ENCODE peak calls at places on chromosomes 13 and 19, in four cellular contexts. Y is body of pancreas, V is mesendoderm, K is upper lobe of left lung. O is an unnamed sample. For H3K27me3 and H3K4me1, the result is how much of the 10 kb centered on the place peaks cover.

GRCh38 chr19:1871630-1872029 is 8.3 kb upstream of the KLF16 start:
- DNase-seq in Y (no peak), V (no peak), K (no peak), O (no peak)

GRCh38 chr13:46077260-46077659 is 24.7 kb upstream of the ZC3H13 start:
- DNase-seq in Y (no peak), V (no peak), K (no peak), O (no peak)

GRCh38 chr13:114043421-114044053 is 69.7 kb upstream of the C13orf46 start:
- DNase-seq in Y (peak), V (peak), K (peak), O (no peak)

GRCh38 chr13:103282571-103283450 is 216.6 kb upstream of the SLC10A2 start:
- DNase-seq in Y (no peak), V (peak), K (no peak), O (no peak)

GRCh38 chr19:12778020-12778904 is 2.9 kb upstream of the HOOK2 start:
- DNase-seq in Y (peak), V (peak), K (peak), O (peak)

GRCh38 chr13:20499986-20500385 is 25.7 kb downstream of the CRYL1 start:
- DNase-seq in Y (no peak), V (no peak), K (no peak), O (no peak)

GRCh38 chr13:95275322-95276118 is 25.7 kb downstream of the ABCC4 start:
- DNase-seq in Y (no peak), V (no peak), K (no peak), O (no peak)

GRCh38 chr13:76222511-76222910 is 586.4 kb downstream of the LMO7 start:
- DNase-seq in Y (no peak), V (no peak), K (no peak), O (no peak)

GRCh38 chr13:107301724-107302374 is 733.9 kb upstream of the ARGLU1 start:
- DNase-seq in Y (no peak), V (peak), K (no peak), O (no peak)

GRCh38 chr13:25659091-25659502 is 287.3 kb downstream of the ATP8A2 start:
- DNase-seq in Y (no peak), V (peak), K (no peak), O (no peak)

GRCh38 chr19:13788991-13789390 is 6.3 kb upstream of the ZSWIM4 start:
- DNase-seq in Y (no peak), V (no peak), K (no peak), O (peak)

GRCh38 chr13:80334582-80335260 is 6.2 kb downstream of the SPRY2 start:
- DNase-seq in Y (no peak), V (no peak), K (no peak), O (no peak)

GRCh38 chr19:18306903-18307681 is 15.8 kb downstream of the LSM4 start:
- DNase-seq in Y (no peak), V (no peak), K (peak), O (peak)

GRCh38 chr13:100544866-100545683 is 43.5 kb downstream of the GGACT start:
- DNase-seq in Y (peak), V (no peak), K (peak), O (no peak)

GRCh38 chr13:82963466-82963865 is 918.8 kb downstream of the SLITRK1 start:
- DNase-seq in Y (no peak), V (no peak), K (no peak), O (no peak)

GRCh38 chr19:13899912-13900584 is 5.9 kb downstream of the BRME1 start:
- DNase-seq in Y (no peak), V (no peak), K (no peak), O (no peak)

GRCh38 chr19:4722671-4723464 is 774 bp downstream of the DPP9 start:
- DNase-seq in Y (peak), V (peak), K (no peak), O (peak)

GRCh38 chr19:48477696-48478338 is 8.6 kb downstream of the CYTH2 start:
- DNase-seq in Y (no peak), V (no peak), K (no peak), O (no peak)

GRCh38 chr13:25847635-25848616 is 203.9 kb downstream of the SHISA2 start:
- DNase-seq in Y (no peak), V (no peak), K (no peak), O (no peak)

GRCh38 chr13:62360609-62361008 is 945.0 kb upstream of the PCDH20 start:
- DNase-seq in Y (no peak), V (no peak), K (no peak), O (no peak)

GRCh38 chr19:48196321-48196761 is 25.9 kb downstream of the ZSWIM9 start:
- DNase-seq in Y (no peak), V (no peak), K (peak), O (no peak)

GRCh38 chr13:25117312-25117711 is 21.4 kb downstream of the PABPC3 start:
- DNase-seq in Y (no peak), V (peak), K (peak), O (no peak)

DNA sequence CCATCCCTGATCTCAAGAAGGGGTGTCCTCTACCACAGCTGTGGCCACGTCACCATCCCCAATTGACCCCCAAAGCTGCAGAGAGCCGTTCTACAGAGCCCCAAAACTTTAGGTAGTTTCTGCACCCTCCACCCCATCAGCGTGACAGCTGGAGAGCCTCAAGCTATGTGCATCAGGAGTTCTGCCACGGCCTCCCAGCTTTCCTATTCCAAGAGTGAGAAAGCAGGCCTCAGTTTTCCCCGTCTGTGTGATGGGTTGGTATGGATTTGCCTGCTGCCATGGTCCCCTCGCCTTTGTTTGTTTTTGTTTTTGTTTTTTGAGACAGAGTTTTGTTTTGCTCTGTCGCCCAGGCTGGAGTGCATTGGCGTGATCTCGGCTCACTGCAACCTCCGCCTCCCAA is 1.5 kb downstream of the BCL3 start:
- DNase-seq in Y (no peak), V (no peak), K (no peak), O (no peak)
- H3K27me3 ChIP-seq in Y (under half), V (under half), K (under half), O (under half)

DNA sequence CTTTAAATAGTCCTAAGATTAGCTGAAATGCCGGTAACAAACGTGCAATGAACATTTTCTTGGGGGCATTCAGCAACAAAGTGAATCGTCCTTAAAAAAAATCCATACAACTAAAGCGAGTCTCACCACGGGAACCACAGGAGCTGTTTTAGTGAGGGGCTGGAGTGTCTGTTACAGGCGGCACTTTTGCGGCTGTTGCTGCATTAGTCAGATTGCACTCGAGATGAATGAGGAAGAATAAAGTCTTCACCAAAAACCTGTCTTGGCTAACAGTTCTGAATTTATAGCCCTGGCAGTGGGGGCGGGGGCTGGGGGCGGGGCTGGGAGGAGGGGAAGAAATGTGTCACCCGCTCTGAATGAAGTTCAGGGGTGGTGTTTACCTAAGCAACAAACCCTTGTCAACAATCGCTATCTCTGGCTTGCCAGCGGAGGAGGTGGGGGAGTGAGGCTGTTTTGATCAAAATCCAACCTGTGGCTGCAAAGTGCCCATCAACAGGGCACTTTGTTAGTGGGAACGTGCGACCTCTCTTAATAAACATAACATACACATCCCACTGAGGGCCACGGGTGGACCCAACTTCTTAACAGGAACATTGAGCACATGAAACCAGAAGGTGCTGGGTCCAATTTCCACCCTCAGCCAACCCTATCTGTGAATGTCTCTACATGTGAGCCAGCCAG is 44.5 kb downstream of the RFX2 start:
- DNase-seq in Y (no peak), V (peak), K (no peak), O (peak)
- H3K27ac ChIP-seq in Y (peak), V (no peak), K (peak), O (no peak)

DNA sequence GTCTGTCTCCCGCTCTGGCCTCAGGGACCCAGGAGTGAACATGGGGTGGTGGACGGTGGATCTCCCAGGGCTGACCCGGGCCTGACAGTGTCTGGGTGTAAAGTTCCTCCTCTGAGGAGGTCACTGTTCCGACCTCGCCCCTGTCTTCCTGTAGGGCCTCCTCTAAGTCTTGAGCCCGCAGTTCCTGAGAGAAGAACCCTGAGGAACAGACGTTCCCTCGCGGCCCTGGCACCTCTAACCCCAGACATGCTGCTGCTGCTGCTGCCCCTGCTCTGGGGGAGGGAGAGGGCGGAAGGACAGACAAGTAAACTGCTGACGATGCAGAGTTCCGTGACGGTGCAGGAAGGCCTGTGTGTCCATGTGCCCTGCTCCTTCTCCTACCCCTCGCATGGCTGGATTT is at the start of gene SIGLEC9:
- DNase-seq in Y (no peak), V (no peak), K (no peak), O (no peak)
- H3K4me1 ChIP-seq in Y (under half), V (under half), K (under half), O (half or more)

DNA sequence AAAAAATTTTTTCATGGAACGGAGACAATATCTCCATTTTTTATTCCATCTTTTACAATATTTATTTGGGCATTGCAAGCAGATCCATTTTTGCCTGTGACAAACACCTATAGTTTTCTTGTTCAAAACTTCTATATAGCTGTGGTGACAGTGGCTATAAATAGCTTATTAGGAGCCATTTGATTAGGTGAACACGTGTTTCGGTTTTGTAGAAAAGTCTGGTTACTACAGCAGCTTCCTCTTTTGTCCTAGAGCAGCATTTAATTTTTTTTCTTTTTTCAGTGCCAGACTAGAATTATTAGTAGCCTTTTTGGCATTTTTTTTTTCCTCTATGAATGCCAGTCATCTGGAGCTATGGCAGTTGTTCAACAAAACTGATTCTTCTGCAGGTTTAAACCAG is 123.5 kb downstream of the RXFP2 start:
- DNase-seq in Y (no peak), V (no peak), K (no peak), O (no peak)
- H3K27me3 ChIP-seq in Y (under half), V (under half), K (under half), O (under half)

GRCh38 chr19:15403151-15403531 is 15.6 kb downstream of the AKAP8L start:
- DNase-seq in Y (no peak), V (no peak), K (peak), O (no peak)

GRCh38 chr19:15402411-15403150 is 16.2 kb downstream of the AKAP8L start:
- DNase-seq in Y (no peak), V (no peak), K (peak), O (no peak)

GRCh38 chr19:15401397-15401710 is 17.4 kb downstream of the AKAP8L start:
- DNase-seq in Y (no peak), V (no peak), K (no peak), O (no peak)

GRCh38 chr19:15404097-15404779 is 14.6 kb downstream of the AKAP8L start:
- DNase-seq in Y (no peak), V (no peak), K (peak), O (no peak)

GRCh38 chr19:15404780-15405211 is 14.0 kb downstream of the AKAP8L start:
- DNase-seq in Y (no peak), V (no peak), K (no peak), O (no peak)
- H3K27ac ChIP-seq in Y (no peak), V (no peak), K (no peak), O (no peak)

DNA sequence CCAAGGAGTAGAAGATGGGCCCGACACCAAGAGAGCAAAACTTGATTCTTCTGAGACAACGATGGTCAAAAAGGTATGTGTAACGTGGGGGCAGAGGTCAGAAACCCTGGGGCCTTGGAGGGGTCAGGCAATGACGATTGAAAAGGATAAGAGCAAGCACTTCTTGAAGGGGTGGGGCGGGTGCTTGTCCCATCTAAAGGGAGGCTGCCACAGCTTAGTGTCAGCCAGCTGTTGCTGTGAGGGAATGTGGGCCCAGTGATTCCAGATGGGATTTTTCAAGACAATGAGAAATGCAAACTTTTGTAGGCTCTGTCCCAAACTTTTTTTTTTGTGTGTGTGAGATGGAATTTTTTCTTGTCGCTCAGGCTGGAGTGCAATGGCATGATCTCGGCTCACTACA is 24.5 kb downstream of the SAE1 start:
- DNase-seq in Y (no peak), V (no peak), K (no peak), O (no peak)
- H3K4me1 ChIP-seq in Y (under half), V (under half), K (under half), O (under half)

DNA sequence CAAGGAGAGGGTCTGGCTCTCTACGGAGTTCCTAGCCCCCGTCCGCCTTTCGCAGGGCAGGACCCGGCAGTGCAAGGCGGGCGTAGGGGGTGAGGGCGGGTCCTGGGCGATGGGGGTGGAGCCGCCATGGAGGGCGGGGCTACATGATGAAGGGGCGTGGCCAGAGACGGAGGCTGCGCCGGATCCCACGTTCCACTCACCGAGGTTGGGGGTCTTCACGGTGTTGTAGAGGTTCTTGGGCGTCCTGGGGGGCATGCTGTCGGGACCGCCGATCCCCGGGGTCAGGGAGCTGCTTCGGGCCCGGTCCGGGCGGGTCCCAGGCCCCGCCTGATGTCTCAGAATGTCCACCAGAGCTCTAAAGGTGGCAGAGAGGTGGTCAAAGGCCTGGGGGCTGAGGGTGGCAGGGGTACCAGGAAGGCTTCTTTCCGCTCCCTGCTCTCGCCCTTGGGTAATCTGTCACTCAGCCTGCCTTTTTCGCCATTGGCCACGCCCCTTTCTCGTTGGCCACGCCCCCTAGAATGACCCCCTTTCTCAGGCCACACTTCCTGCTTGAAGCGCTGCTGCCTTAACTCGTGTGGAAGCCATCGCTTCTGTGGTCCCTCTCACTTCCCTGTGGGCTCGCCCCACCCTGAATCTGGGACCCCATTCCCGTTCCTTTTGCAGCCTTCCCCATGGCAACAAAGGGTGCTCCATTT is 2.5 kb downstream of the SHISA7 start:
- DNase-seq in Y (no peak), V (peak), K (peak), O (no peak)
- H3K27me3 ChIP-seq in Y (under half), V (under half), K (half or more), O (under half)

O was measured in CD8-positive, alpha-beta T cell.